ENCODE peak calls at places on chromosome 1, in five cellular contexts. One of them, this sample, is unnamed.

GRCh38 chr1:190000365-190000872 is 477.2 kb downstream of the BRINP3 start:
- DNase-seq in OCI-LY7: no peak
- DNase-seq in GM20000: no peak
- DNase-seq in GM10248: no peak
- DNase-seq in CD4-positive, alpha-beta T cell: no peak
- DNase-seq in this sample: no peak

GRCh38 chr1:244801246-244801645 is 34.2 kb upstream of the COX20 start:
- DNase-seq in CD4-positive, alpha-beta T cell: peak
- DNase-seq in GM20000: peak
- DNase-seq in OCI-LY7: peak
- DNase-seq in GM10248: peak
- DNase-seq in this sample: peak

GRCh38 chr1:237205400-237206064 is 163.5 kb downstream of the RYR2 start:
- DNase-seq in CD4-positive, alpha-beta T cell: no peak
- DNase-seq in GM10248: no peak
- DNase-seq in GM20000: no peak
- DNase-seq in OCI-LY7: no peak
- DNase-seq in this sample: no peak

GRCh38 chr1:51548986-51549619 is 30.0 kb upstream of the EPS15 start:
- DNase-seq in GM20000: no peak
- DNase-seq in GM10248: no peak
- DNase-seq in OCI-LY7: peak
- DNase-seq in CD4-positive, alpha-beta T cell: no peak
- DNase-seq in this sample: no peak

GRCh38 chr1:96756789-96757188 is 35.2 kb downstream of the PTBP2 start:
- DNase-seq in GM20000: no peak
- DNase-seq in GM10248: no peak
- DNase-seq in CD4-positive, alpha-beta T cell: no peak
- DNase-seq in OCI-LY7: no peak
- DNase-seq in this sample: no peak

GRCh38 chr1:240139511-240139910 is 47.8 kb downstream of the FMN2 start:
- DNase-seq in OCI-LY7: no peak
- DNase-seq in GM10248: no peak
- DNase-seq in GM20000: no peak
- DNase-seq in CD4-positive, alpha-beta T cell: no peak
- DNase-seq in this sample: no peak

GRCh38 chr1:33472349-33472980 is at the start of gene ZSCAN20:
- DNase-seq in CD4-positive, alpha-beta T cell: peak
- DNase-seq in GM20000: peak
- DNase-seq in GM10248: peak
- DNase-seq in OCI-LY7: peak
- DNase-seq in this sample: peak

GRCh38 chr1:9181990-9182783 is 52.4 kb upstream of the H6PD start:
- DNase-seq in GM10248: peak
- DNase-seq in GM20000: peak
- DNase-seq in OCI-LY7: no peak
- DNase-seq in CD4-positive, alpha-beta T cell: no peak
- DNase-seq in this sample: peak

GRCh38 chr1:47436304-47436978 is 1.4 kb upstream of the FOXD2 start:
- DNase-seq in GM20000: peak
- DNase-seq in OCI-LY7: peak
- DNase-seq in CD4-positive, alpha-beta T cell: peak
- DNase-seq in GM10248: peak
- DNase-seq in this sample: peak

GRCh38 chr1:92441316-92442311 is 45.1 kb downstream of the GFI1 start:
- DNase-seq in GM10248: no peak
- DNase-seq in OCI-LY7: no peak
- DNase-seq in CD4-positive, alpha-beta T cell: no peak
- DNase-seq in GM20000: no peak
- DNase-seq in this sample: no peak

GRCh38 chr1:2594001-2594640 is 7.5 kb downstream of the PRXL2B start:
- DNase-seq in GM10248: no peak
- DNase-seq in CD4-positive, alpha-beta T cell: no peak
- DNase-seq in GM20000: no peak
- DNase-seq in OCI-LY7: no peak
- DNase-seq in this sample: no peak

GRCh38 chr1:205375816-205376545 is 19.3 kb upstream of the KLHDC8A start:
- DNase-seq in CD4-positive, alpha-beta T cell: no peak
- DNase-seq in OCI-LY7: no peak
- DNase-seq in GM20000: no peak
- DNase-seq in GM10248: no peak
- DNase-seq in this sample: no peak

GRCh38 chr1:50419192-50419906 is 3.9 kb downstream of the DMRTA2 start:
- DNase-seq in GM10248: no peak
- DNase-seq in OCI-LY7: no peak
- DNase-seq in GM20000: peak
- DNase-seq in CD4-positive, alpha-beta T cell: no peak
- DNase-seq in this sample: peak

GRCh38 chr1:206713910-206714312 is 29.2 kb downstream of the MAPKAPK2 start:
- DNase-seq in OCI-LY7: no peak
- DNase-seq in CD4-positive, alpha-beta T cell: no peak
- DNase-seq in GM10248: no peak
- DNase-seq in GM20000: no peak
- DNase-seq in this sample: no peak

GRCh38 chr1:3030663-3031381 is 9.6 kb downstream of the ACTRT2 start:
- DNase-seq in CD4-positive, alpha-beta T cell: no peak
- DNase-seq in GM10248: no peak
- DNase-seq in GM20000: no peak
- DNase-seq in OCI-LY7: no peak
- DNase-seq in this sample: no peak

GRCh38 chr1:46004491-46004890 is 127.9 kb downstream of the PIK3R3 start:
- DNase-seq in GM20000: no peak
- DNase-seq in CD4-positive, alpha-beta T cell: no peak
- DNase-seq in OCI-LY7: no peak
- DNase-seq in GM10248: no peak
- DNase-seq in this sample: no peak

DNA sequence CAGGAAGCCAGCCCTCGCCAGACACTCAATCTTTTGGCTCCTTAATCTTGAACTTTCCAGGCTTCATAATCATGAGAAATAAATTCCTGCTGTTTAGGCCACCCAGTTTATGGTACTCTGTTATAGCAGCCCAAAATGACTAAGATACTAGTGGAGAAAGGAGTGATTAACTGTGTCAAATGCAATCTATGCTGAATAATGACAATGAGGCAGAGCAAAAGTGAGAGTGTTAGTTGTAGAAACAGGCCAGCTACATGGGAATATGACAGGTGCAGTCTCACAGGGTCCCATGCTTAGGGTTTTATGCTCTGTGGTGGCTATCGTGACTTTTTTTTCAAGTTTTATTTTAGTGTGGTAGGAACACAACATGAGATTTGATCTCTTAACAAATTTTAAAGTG is 888.8 kb downstream of the TTLL7 start:
- DNase-seq in GM10248: no peak
- DNase-seq in CD4-positive, alpha-beta T cell: no peak
- DNase-seq in OCI-LY7: no peak
- DNase-seq in GM20000: no peak
- DNase-seq in this sample: no peak
- TF ChIP-seq CTCF in GM10248: no peak
- TF ChIP-seq CTCF in CD4-positive, alpha-beta T cell: no peak
- TF ChIP-seq CTCF in OCI-LY7: no peak
- TF ChIP-seq CTCF in GM20000: no peak
- TF ChIP-seq CTCF in this sample: no peak

DNA sequence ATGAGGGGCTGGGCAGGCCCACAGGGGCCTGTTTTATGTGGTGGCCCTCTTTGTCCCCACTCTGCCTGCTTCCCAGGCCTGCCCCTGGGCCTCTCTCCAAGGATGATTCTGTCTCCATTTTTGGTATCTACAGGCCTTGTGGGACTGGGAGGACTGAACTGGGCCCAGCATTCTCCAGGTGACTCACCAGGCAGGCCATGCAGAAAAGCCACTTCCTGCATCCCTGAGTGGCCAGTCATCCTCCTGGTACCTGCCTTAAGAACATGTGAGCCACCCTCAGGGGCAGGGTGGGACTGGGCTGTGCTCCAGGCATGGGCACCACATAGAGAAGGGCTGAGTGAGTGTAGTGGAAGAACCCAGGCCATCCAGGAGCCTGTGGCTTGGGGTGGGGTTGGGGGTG is 20.0 kb upstream of the BCAR3 start:
- DNase-seq in GM20000: no peak
- DNase-seq in GM10248: peak
- DNase-seq in CD4-positive, alpha-beta T cell: no peak
- DNase-seq in OCI-LY7: no peak
- DNase-seq in this sample: no peak
- TF ChIP-seq CTCF in GM20000: no peak
- TF ChIP-seq CTCF in GM10248: no peak
- TF ChIP-seq CTCF in CD4-positive, alpha-beta T cell: no peak
- TF ChIP-seq CTCF in OCI-LY7: no peak
- TF ChIP-seq CTCF in this sample: no peak

DNA sequence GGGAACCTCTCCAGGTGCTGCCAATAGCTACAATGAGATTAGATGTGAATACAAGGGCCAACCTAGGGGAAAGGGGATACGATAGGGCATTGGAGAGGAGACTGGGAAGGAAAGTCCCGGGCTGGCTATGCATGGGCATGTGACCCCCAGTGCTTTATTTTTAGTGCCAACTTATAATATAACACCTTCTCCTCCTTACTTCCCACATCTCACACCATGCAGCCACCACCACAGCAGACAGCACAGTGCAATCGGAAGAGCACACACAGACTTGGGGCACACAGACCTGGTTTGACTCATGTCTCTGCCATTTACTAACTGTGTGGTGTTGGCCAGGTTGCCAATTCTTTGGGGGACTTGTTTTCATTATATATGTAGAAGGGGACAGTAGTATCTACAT is 85.4 kb downstream of the TOMM20 start:
- DNase-seq in GM10248: no peak
- DNase-seq in GM20000: no peak
- DNase-seq in CD4-positive, alpha-beta T cell: no peak
- DNase-seq in OCI-LY7: no peak
- DNase-seq in this sample: no peak
- TF ChIP-seq CTCF in GM10248: no peak
- TF ChIP-seq CTCF in GM20000: no peak
- TF ChIP-seq CTCF in CD4-positive, alpha-beta T cell: no peak
- TF ChIP-seq CTCF in OCI-LY7: no peak
- TF ChIP-seq CTCF in this sample: no peak

GRCh38 chr1:247324204-247324787 is 7.4 kb downstream of the ZNF496 start:
- DNase-seq in OCI-LY7: no peak
- DNase-seq in GM10248: no peak
- DNase-seq in GM20000: no peak
- DNase-seq in CD4-positive, alpha-beta T cell: no peak
- DNase-seq in this sample: no peak
- TF ChIP-seq CTCF in OCI-LY7: no peak
- TF ChIP-seq CTCF in GM10248: no peak
- TF ChIP-seq CTCF in GM20000: no peak
- TF ChIP-seq CTCF in CD4-positive, alpha-beta T cell: no peak
- TF ChIP-seq CTCF in this sample: no peak

This sample was measured in endothelial cell.